ENCODE peak calls at places on chromosome 22, in six cellular contexts. F is HepG2, E is A549, J is IMR-90, B is K562, Y is GM12878. S is an unnamed sample.

GRCh38 chr22:37823134-37823985 is at the start of gene GALR3:
- DNase-seq in F (no peak), E (no peak), J (no peak), B (no peak), Y (no peak), S (peak)

GRCh38 chr22:16953206-16954059 is 54.6 kb downstream of the GAB4 start:
- DNase-seq in F (no peak), E (no peak), J (no peak), B (no peak), Y (no peak), S (no peak)

GRCh38 chr22:38115423-38116205 is 5.1 kb upstream of the BAIAP2L2 start:
- DNase-seq in F (no peak), E (no peak), J (no peak), B (no peak), Y (no peak), S (no peak)

GRCh38 chr22:47201186-47201995 is 438.9 kb downstream of the TBC1D22A start:
- DNase-seq in F (no peak), E (no peak), J (no peak), B (no peak), Y (no peak), S (no peak)

GRCh38 chr22:25623310-25623734 is 58.8 kb downstream of the GRK3 start:
- DNase-seq in F (no peak), E (no peak), J (no peak), B (no peak), Y (peak), S (no peak)

GRCh38 chr22:46591890-46592289 is 28.3 kb upstream of the GRAMD4 start:
- DNase-seq in F (no peak), E (no peak), J (no peak), B (no peak), Y (no peak), S (no peak)

GRCh38 chr22:31919730-31920129 is 24.6 kb upstream of the YWHAH start:
- DNase-seq in F (peak), E (no peak), J (no peak), B (no peak), Y (no peak), S (no peak)

GRCh38 chr22:29936186-29936585 is 53.2 kb downstream of the MTMR3 start:
- DNase-seq in F (no peak), E (no peak), J (no peak), B (no peak), Y (no peak), S (no peak)

GRCh38 chr22:36329217-36330078 is 58.3 kb downstream of the MYH9 start:
- DNase-seq in F (peak), E (peak), J (peak), B (peak), Y (no peak), S (peak)

GRCh38 chr22:28111501-28111900 is 192.4 kb upstream of the PITPNB start:
- DNase-seq in F (no peak), E (no peak), J (no peak), B (no peak), Y (no peak), S (no peak)
- TF ChIP-seq USF2 in F (no peak), E (no peak), J (no peak), B (no peak), Y (no peak), S (no peak)

GRCh38 chr22:27397948-27398330 is 403.6 kb downstream of the MN1 start:
- DNase-seq in F (no peak), E (no peak), J (peak), B (no peak), Y (no peak), S (no peak)

GRCh38 chr22:27400811-27401210 is 400.7 kb downstream of the MN1 start:
- DNase-seq in F (no peak), E (no peak), J (no peak), B (no peak), Y (no peak), S (no peak)

GRCh38 chr22:27399161-27399560 is 402.4 kb downstream of the MN1 start:
- DNase-seq in F (no peak), E (no peak), J (no peak), B (no peak), Y (no peak), S (no peak)

GRCh38 chr22:27397036-27397947 is 404.3 kb downstream of the MN1 start:
- DNase-seq in F (no peak), E (no peak), J (peak), B (no peak), Y (no peak), S (no peak)

GRCh38 chr22:27401321-27401720 is 400.2 kb downstream of the MN1 start:
- DNase-seq in F (no peak), E (no peak), J (peak), B (no peak), Y (no peak), S (no peak)
- TF ChIP-seq CEBPB in F (no peak), E (no peak), J (no peak), B (no peak), Y (no peak), S (no peak)

DNA sequence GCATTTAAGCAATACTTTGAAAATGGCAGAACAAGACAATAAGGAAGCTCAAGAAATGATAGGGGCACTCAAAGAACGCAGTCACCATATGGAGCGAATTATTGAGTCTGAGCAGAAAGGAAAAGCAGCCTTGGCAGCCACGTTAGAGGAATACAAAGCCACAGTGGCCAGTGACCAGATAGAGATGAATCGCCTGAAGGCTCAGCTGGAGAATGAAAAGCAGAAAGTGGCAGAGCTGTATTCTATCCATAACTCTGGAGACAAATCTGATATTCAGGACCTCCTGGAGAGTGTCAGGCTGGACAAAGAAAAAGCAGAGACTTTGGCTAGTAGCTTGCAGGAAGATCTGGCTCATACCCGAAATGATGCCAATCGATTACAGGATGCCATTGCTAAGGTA is 51.9 kb downstream of the SPECC1L start:
- DNase-seq in F (no peak), E (no peak), J (no peak), B (no peak), Y (no peak), S (no peak)
- TF ChIP-seq USF2 in F (no peak), E (no peak), J (no peak), B (no peak), Y (no peak), S (no peak)

DNA sequence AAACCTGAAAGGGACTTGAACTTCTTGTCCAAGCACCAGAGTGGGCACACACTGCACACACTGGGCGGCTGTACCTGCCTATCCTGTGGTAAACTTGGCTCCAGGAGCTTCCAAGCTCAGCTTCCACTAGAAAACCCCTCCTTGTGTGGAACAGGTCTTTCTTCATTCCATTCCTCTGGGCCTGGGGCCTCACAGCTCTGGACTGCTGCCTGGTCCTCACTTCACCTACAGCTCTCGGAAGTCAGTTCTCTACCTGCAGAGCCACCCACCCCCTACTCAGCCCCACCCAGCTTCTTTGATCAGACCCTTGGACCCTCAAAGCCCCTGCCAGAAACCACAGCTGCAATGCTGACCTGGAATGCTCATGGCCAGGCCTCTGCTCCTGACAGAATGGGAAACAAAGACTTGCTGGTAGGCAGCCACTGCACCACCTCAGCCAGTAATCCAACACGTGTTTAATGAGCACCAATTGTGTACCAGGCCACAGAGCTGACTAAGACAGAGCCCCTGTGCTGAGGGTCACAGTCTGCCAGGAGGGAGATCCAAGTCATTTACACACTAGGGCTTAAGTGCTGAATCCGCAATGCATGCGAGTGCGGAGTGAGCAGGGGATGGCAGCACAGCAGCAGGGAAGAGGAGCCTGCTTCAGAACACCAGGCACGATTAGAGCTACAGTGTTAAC is 4.7 kb downstream of the GNB1L start:
- DNase-seq in F (no peak), E (no peak), J (no peak), B (no peak), Y (no peak), S (no peak)
- TF ChIP-seq CEBPB in F (no peak), E (no peak), J (no peak), B (no peak), Y (no peak), S (no peak)

DNA sequence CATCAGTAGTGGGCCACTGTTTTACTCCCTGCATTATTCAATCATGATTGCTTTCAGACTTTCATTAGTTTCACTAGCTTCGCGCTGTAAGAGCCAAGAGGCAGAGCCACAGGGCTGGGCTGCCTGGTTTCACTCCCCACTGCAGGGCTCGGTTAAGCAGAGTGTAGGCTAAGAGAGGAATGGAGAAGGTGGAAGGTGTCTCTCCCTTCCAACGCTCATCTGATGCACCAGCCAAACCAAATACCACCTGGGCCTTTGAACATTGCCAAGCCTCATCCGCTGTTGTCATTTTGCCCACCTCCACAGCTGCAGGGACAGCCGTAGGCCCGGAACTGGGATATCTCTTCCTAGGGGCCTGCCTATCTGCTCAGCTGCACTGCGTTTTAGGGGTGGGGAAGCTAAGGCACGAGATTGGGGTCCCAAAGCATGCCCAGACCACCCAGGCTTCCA is 480 bp upstream of the SMARCB1 start:
- DNase-seq in F (no peak), E (no peak), J (no peak), B (no peak), Y (no peak), S (no peak)
- TF ChIP-seq USF2 in F (no peak), E (no peak), J (no peak), B (no peak), Y (no peak), S (no peak)

GRCh38 chr22:43275545-43275981 is 67.6 kb downstream of the SCUBE1 start:
- DNase-seq in F (peak), E (no peak), J (peak), B (peak), Y (no peak), S (peak)
- TF ChIP-seq CEBPB in F (no peak), E (no peak), J (no peak), B (no peak), Y (no peak), S (no peak)

DNA sequence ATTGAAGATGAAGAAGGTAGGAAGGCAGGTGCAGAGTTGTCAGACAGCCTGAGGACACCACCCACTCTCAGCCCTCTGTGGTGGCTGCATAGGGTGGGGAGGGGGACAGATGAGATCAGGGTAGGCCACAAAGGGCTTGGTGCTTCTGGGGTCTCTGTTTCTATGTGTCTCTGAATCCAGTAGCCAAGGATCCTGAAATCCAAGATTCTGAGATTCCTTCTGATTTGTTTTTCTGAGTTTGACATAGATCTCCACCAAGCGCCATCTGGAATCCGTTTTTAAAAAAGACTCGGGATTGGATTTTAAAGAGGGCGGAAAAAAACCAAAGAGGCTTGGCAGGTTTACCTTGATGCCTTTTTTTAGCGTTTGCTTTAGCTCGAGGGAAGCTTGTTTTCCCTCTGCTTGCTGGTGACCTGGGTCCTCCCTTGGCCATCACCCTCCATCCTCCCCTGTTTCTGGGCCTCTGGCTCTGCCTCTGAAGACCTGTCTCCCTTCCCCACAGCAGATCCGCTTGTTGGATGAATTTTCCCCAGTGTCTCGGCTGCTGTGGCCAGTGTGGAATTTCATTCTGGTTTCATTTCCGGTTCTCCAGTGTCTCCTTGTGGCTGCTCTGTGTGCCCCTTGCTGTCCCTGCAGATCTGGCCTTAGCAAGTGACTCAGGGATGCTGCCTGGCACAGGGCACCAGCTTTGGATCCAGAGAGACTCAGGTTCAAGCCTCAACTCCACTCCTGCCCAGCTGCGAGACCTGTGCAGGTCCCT is 15.0 kb downstream of the SYNGR1 start:
- DNase-seq in F (no peak), E (no peak), J (no peak), B (no peak), Y (no peak), S (no peak)
- TF ChIP-seq USF2 in F (no peak), E (no peak), J (no peak), B (no peak), Y (no peak), S (no peak)

GRCh38 chr22:24289781-24290181 is 19.1 kb downstream of the SPECC1L start:
- DNase-seq in F (no peak), E (no peak), J (no peak), B (peak), Y (no peak), S (no peak)
- TF ChIP-seq CEBPB in F (no peak), E (no peak), J (no peak), B (no peak), Y (no peak), S (no peak)